ENCODE peak calls at places on chromosomes 13 and 19, in five cellular contexts. One of them, this sample, is unnamed.

GRCh38 chr13:106467406-106468122 is 67.9 kb downstream of the EFNB2 start:
- DNase-seq in cardiac muscle cell: no peak
- DNase-seq in GM20000: no peak
- DNase-seq in heart left ventricle: no peak
- DNase-seq in colonic mucosa: no peak
- DNase-seq in this sample: no peak

GRCh38 chr13:110410000-110410399 is 102.9 kb downstream of the COL4A2 start:
- DNase-seq in GM20000: no peak
- DNase-seq in heart left ventricle: no peak
- DNase-seq in colonic mucosa: no peak
- DNase-seq in cardiac muscle cell: no peak
- DNase-seq in this sample: no peak

GRCh38 chr13:43239441-43239840 is 216.1 kb downstream of the DNAJC15 start:
- DNase-seq in cardiac muscle cell: no peak
- DNase-seq in heart left ventricle: no peak
- DNase-seq in GM20000: no peak
- DNase-seq in colonic mucosa: no peak
- DNase-seq in this sample: no peak

GRCh38 chr13:29483211-29483610 is 112.3 kb downstream of the SLC7A1 start:
- DNase-seq in colonic mucosa: no peak
- DNase-seq in GM20000: no peak
- DNase-seq in cardiac muscle cell: no peak
- DNase-seq in heart left ventricle: peak
- DNase-seq in this sample: no peak

GRCh38 chr13:42533336-42533591 is 40.7 kb upstream of the TNFSF11 start:
- DNase-seq in GM20000: no peak
- DNase-seq in cardiac muscle cell: no peak
- DNase-seq in heart left ventricle: no peak
- DNase-seq in colonic mucosa: no peak
- DNase-seq in this sample: no peak

GRCh38 chr19:39405930-39406655 is 554 bp upstream of the ZFP36 start:
- DNase-seq in GM20000: peak
- DNase-seq in cardiac muscle cell: no peak
- DNase-seq in colonic mucosa: peak
- DNase-seq in heart left ventricle: peak
- DNase-seq in this sample: no peak

GRCh38 chr19:5172859-5173577 is 167.6 kb downstream of the PTPRS start:
- DNase-seq in cardiac muscle cell: no peak
- DNase-seq in heart left ventricle: peak
- DNase-seq in colonic mucosa: no peak
- DNase-seq in GM20000: no peak
- DNase-seq in this sample: peak

GRCh38 chr19:2271516-2272103 is 10.4 kb downstream of the PEAK3 start:
- DNase-seq in GM20000: no peak
- DNase-seq in colonic mucosa: no peak
- DNase-seq in heart left ventricle: peak
- DNase-seq in cardiac muscle cell: no peak
- DNase-seq in this sample: no peak

GRCh38 chr19:17683078-17683477 is 5.1 kb downstream of the UNC13A start:
- DNase-seq in GM20000: no peak
- DNase-seq in heart left ventricle: no peak
- DNase-seq in colonic mucosa: no peak
- DNase-seq in cardiac muscle cell: no peak
- DNase-seq in this sample: no peak

GRCh38 chr19:34248941-34249340 is 5.4 kb upstream of the GARRE1 start:
- DNase-seq in heart left ventricle: no peak
- DNase-seq in GM20000: no peak
- DNase-seq in cardiac muscle cell: no peak
- DNase-seq in colonic mucosa: no peak
- DNase-seq in this sample: no peak

GRCh38 chr19:49832556-49832955 is 14.5 kb downstream of the MED25 start:
- DNase-seq in cardiac muscle cell: no peak
- DNase-seq in colonic mucosa: no peak
- DNase-seq in GM20000: no peak
- DNase-seq in heart left ventricle: no peak
- DNase-seq in this sample: no peak

GRCh38 chr13:100208596-100208995 is 119.7 kb downstream of the PCCA start:
- DNase-seq in heart left ventricle: no peak
- DNase-seq in GM20000: no peak
- DNase-seq in colonic mucosa: no peak
- DNase-seq in cardiac muscle cell: no peak
- DNase-seq in this sample: no peak

GRCh38 chr19:18900700-18901502 is 4.9 kb upstream of the CERS1 start:
- DNase-seq in GM20000: no peak
- DNase-seq in colonic mucosa: no peak
- DNase-seq in heart left ventricle: no peak
- DNase-seq in cardiac muscle cell: no peak
- DNase-seq in this sample: no peak

GRCh38 chr19:6730153-6730804 is 7.1 kb downstream of the GPR108 start:
- DNase-seq in heart left ventricle: no peak
- DNase-seq in colonic mucosa: peak
- DNase-seq in cardiac muscle cell: peak
- DNase-seq in GM20000: no peak
- DNase-seq in this sample: no peak

GRCh38 chr13:41696163-41697003 is 239.0 kb downstream of the RGCC start:
- DNase-seq in cardiac muscle cell: peak
- DNase-seq in colonic mucosa: no peak
- DNase-seq in GM20000: no peak
- DNase-seq in heart left ventricle: no peak
- DNase-seq in this sample: no peak

GRCh38 chr19:3780786-3781304 is 5.3 kb downstream of the MATK start:
- DNase-seq in GM20000: no peak
- DNase-seq in heart left ventricle: no peak
- DNase-seq in colonic mucosa: no peak
- DNase-seq in cardiac muscle cell: no peak
- DNase-seq in this sample: no peak

GRCh38 chr19:1901940-1902404 is 3.2 kb upstream of the ADAT3 start:
- DNase-seq in cardiac muscle cell: no peak
- DNase-seq in colonic mucosa: no peak
- DNase-seq in GM20000: no peak
- DNase-seq in heart left ventricle: no peak
- DNase-seq in this sample: no peak

GRCh38 chr13:30418886-30419459 is 3.3 kb upstream of the UBE2L5 start:
- DNase-seq in cardiac muscle cell: no peak
- DNase-seq in heart left ventricle: no peak
- DNase-seq in GM20000: no peak
- DNase-seq in colonic mucosa: no peak
- DNase-seq in this sample: no peak

GRCh38 chr19:54319049-54319448 is 6.1 kb upstream of the LILRA5 start:
- DNase-seq in cardiac muscle cell: no peak
- DNase-seq in colonic mucosa: no peak
- DNase-seq in GM20000: no peak
- DNase-seq in heart left ventricle: peak
- DNase-seq in this sample: no peak

DNA sequence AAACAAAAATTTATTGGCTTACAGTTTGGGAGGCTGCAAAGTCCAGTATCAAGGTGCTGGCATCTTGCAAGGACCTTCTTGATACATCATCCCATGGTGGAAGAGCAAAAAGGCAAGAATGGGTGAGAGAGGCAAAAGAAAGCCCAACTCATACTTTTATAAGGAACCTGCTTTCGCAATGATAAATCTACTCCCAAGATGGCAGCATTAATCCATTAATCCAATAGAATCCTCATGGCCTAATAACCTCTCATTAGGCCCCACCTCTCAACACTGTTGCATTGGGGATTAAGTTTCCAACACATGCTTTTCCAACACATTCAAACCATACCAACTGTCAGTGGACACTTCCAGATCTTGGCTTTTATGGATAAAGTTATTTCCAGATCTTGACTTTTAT is 48.7 kb upstream of the ZNF507 start:
- DNase-seq in GM20000: no peak
- DNase-seq in cardiac muscle cell: no peak
- DNase-seq in colonic mucosa: no peak
- DNase-seq in heart left ventricle: no peak
- DNase-seq in this sample: no peak
- TF ChIP-seq CTCF in GM20000: no peak
- TF ChIP-seq CTCF in cardiac muscle cell: no peak
- TF ChIP-seq CTCF in colonic mucosa: no peak
- TF ChIP-seq CTCF in heart left ventricle: no peak
- TF ChIP-seq CTCF in this sample: no peak

GRCh38 chr19:46513461-46514236 is 18.0 kb upstream of the PNMA8B start:
- DNase-seq in cardiac muscle cell: peak
- DNase-seq in colonic mucosa: peak
- DNase-seq in heart left ventricle: peak
- DNase-seq in GM20000: peak
- DNase-seq in this sample: peak
- TF ChIP-seq CTCF in cardiac muscle cell: peak
- TF ChIP-seq CTCF in colonic mucosa: peak
- TF ChIP-seq CTCF in heart left ventricle: peak
- TF ChIP-seq CTCF in GM20000: peak
- TF ChIP-seq CTCF in this sample: peak

GRCh38 chr19:10769533-10770491 is 51.9 kb downstream of the DNM2 start:
- DNase-seq in heart left ventricle: peak
- DNase-seq in GM20000: no peak
- DNase-seq in colonic mucosa: no peak
- DNase-seq in cardiac muscle cell: peak
- DNase-seq in this sample: no peak
- TF ChIP-seq CTCF in heart left ventricle: peak
- TF ChIP-seq CTCF in GM20000: no peak
- TF ChIP-seq CTCF in colonic mucosa: no peak
- TF ChIP-seq CTCF in cardiac muscle cell: peak
- TF ChIP-seq CTCF in this sample: no peak

GRCh38 chr19:58407658-58408151 is 744 bp upstream of the ZNF584 start:
- DNase-seq in GM20000: peak
- DNase-seq in colonic mucosa: no peak
- DNase-seq in cardiac muscle cell: no peak
- DNase-seq in heart left ventricle: no peak
- DNase-seq in this sample: peak

GRCh38 chr19:58408152-58409009 is at the start of gene ZNF584:
- DNase-seq in cardiac muscle cell: peak
- DNase-seq in colonic mucosa: peak
- DNase-seq in heart left ventricle: peak
- DNase-seq in GM20000: peak
- DNase-seq in this sample: peak

GRCh38 chr19:58409010-58409790 is 751 bp downstream of the ZNF584 start:
- DNase-seq in GM20000: peak
- DNase-seq in cardiac muscle cell: no peak
- DNase-seq in colonic mucosa: no peak
- DNase-seq in heart left ventricle: no peak
- DNase-seq in this sample: peak

GRCh38 chr19:58401825-58402433 is 6.5 kb downstream of the RNF225 start:
- DNase-seq in cardiac muscle cell: no peak
- DNase-seq in colonic mucosa: no peak
- DNase-seq in GM20000: peak
- DNase-seq in heart left ventricle: no peak
- DNase-seq in this sample: no peak

GRCh38 chr19:58406818-58407657 is 1.4 kb upstream of the ZNF584 start:
- DNase-seq in heart left ventricle: no peak
- DNase-seq in colonic mucosa: no peak
- DNase-seq in GM20000: no peak
- DNase-seq in cardiac muscle cell: no peak
- DNase-seq in this sample: peak
- TF ChIP-seq CTCF in heart left ventricle: peak
- TF ChIP-seq CTCF in colonic mucosa: no peak
- TF ChIP-seq CTCF in GM20000: no peak
- TF ChIP-seq CTCF in cardiac muscle cell: peak
- TF ChIP-seq CTCF in this sample: peak

DNA sequence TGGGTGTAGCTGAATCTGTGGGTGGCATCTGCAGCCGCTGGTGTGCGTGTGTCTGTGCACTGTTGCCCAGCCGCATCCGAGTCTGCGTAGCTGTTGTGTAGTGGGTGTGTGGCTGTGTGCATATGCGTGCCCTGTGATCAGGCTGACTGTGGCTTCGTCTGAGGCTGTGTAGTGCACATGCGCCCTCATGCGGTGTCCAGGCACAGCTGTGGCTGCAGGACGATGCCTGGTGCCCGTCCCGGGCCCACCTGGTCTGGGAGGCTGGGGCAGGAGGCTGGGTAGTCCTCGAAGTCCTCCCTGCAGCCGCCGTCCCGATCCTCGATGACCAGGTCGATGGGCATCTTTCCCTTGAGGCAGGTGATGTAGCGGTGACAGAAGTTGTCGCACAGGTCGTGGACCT is 4.9 kb downstream of the MEIS3 start:
- DNase-seq in GM20000: no peak
- DNase-seq in cardiac muscle cell: peak
- DNase-seq in colonic mucosa: no peak
- DNase-seq in heart left ventricle: no peak
- DNase-seq in this sample: peak
- TF ChIP-seq CTCF in GM20000: no peak
- TF ChIP-seq CTCF in cardiac muscle cell: no peak
- TF ChIP-seq CTCF in colonic mucosa: no peak
- TF ChIP-seq CTCF in heart left ventricle: no peak
- TF ChIP-seq CTCF in this sample: peak

GRCh38 chr13:98142427-98143156 is at the start of gene FARP1:
- DNase-seq in heart left ventricle: peak
- DNase-seq in cardiac muscle cell: peak
- DNase-seq in colonic mucosa: peak
- DNase-seq in GM20000: peak
- DNase-seq in this sample: peak
- TF ChIP-seq CTCF in heart left ventricle: peak
- TF ChIP-seq CTCF in cardiac muscle cell: peak
- TF ChIP-seq CTCF in colonic mucosa: no peak
- TF ChIP-seq CTCF in GM20000: peak
- TF ChIP-seq CTCF in this sample: no peak

GRCh38 chr13:23349127-23349897 is 84.2 kb downstream of the SACS start:
- DNase-seq in heart left ventricle: no peak
- DNase-seq in colonic mucosa: no peak
- DNase-seq in cardiac muscle cell: no peak
- DNase-seq in GM20000: no peak
- DNase-seq in this sample: no peak
- TF ChIP-seq CTCF in heart left ventricle: no peak
- TF ChIP-seq CTCF in colonic mucosa: no peak
- TF ChIP-seq CTCF in cardiac muscle cell: no peak
- TF ChIP-seq CTCF in GM20000: no peak
- TF ChIP-seq CTCF in this sample: no peak

DNA sequence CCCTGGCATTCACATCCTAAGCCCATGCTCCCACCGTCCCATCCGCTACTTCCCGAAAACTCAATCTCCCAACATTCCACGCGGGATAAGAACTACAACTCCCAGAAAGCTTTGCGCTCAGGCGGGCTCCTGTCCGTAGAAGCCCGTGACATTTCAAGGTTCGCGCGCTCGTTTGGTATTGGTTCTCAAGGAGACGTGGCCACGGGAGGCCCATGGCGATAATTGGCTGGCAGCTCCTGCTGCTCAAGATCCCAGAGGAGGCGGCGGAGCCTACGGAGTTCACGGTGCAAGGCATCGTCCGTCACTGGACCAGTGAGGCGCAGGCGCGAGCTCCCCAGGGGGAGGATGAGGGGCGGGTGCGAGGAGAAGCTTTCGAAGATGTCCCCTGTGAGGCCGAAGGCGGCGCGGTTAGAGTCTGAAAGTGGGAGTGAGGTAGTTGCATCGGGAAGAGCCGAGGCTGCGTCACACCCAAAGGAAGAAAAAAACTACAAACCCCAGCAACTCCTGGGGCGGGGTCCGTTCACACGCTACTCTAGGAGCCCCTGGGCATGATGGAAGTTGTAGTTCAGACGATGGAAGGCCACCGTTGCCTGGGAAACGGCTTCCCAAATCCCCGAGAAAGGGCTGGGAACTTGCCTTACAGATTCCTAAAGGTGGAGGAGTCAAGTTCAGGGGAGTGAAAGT is 1.2 kb upstream of the MAMSTR start:
- DNase-seq in heart left ventricle: peak
- DNase-seq in GM20000: peak
- DNase-seq in cardiac muscle cell: peak
- DNase-seq in colonic mucosa: peak
- DNase-seq in this sample: peak
- TF ChIP-seq CTCF in heart left ventricle: no peak
- TF ChIP-seq CTCF in GM20000: no peak
- TF ChIP-seq CTCF in cardiac muscle cell: no peak
- TF ChIP-seq CTCF in colonic mucosa: no peak
- TF ChIP-seq CTCF in this sample: no peak

This sample was measured in Calu3.